ENCODE peak calls at places on chromosomes 11 and 22, in four cellular contexts. J, R, X and P are unnamed samples.

GRCh38 chr11:18312012-18312411 is 9.9 kb downstream of the HPS5 start:
- DNase-seq in J (no peak), R (no peak), X (no peak), P (no peak)

GRCh38 chr22:44522526-44523170 is 24.6 kb upstream of the RTL6 start:
- DNase-seq in X (no peak), R (no peak), J (no peak), P (no peak)

GRCh38 chr11:10651579-10652361 is 41.8 kb downstream of the IRAG1 start:
- DNase-seq in R (no peak), J (no peak), X (no peak), P (no peak)

GRCh38 chr22:20428496-20429253 is 8.9 kb downstream of the SCARF2 start:
- DNase-seq in X (no peak), J (no peak), R (no peak), P (no peak)

GRCh38 chr22:46622081-46622521 is 1.9 kb downstream of the GRAMD4 start:
- DNase-seq in J (no peak), X (no peak), R (no peak), P (peak)

GRCh38 chr11:3202759-3203158 is 15.9 kb downstream of the MRGPRG start:
- DNase-seq in R (no peak), J (no peak), X (no peak), P (no peak)

GRCh38 chr11:57787920-57788716 is 26.5 kb downstream of the CTNND1 start:
- DNase-seq in J (peak), R (peak), X (no peak), P (peak)

GRCh38 chr11:116638463-116638862 is 134.3 kb downstream of the BUD13 start:
- DNase-seq in J (no peak), X (no peak), R (no peak), P (no peak)

GRCh38 chr11:102647430-102647829 is 22.3 kb upstream of the MMP20 start:
- DNase-seq in J (no peak), R (no peak), X (no peak), P (no peak)

GRCh38 chr22:23700706-23701105 is 9.9 kb downstream of the RGL4 start:
- DNase-seq in J (no peak), R (no peak), X (no peak), P (no peak)
- TF ChIP-seq POLR2AphosphoS5 in J (no peak), R (no peak), X (no peak), P (no peak)

GRCh38 chr11:19714093-19714386 is 1.4 kb downstream of the NAV2 start:
- DNase-seq in X (no peak), J (no peak), R (no peak), P (no peak)
- TF ChIP-seq SPI1 in X (no peak), J (no peak), R (no peak), P (no peak)

DNA sequence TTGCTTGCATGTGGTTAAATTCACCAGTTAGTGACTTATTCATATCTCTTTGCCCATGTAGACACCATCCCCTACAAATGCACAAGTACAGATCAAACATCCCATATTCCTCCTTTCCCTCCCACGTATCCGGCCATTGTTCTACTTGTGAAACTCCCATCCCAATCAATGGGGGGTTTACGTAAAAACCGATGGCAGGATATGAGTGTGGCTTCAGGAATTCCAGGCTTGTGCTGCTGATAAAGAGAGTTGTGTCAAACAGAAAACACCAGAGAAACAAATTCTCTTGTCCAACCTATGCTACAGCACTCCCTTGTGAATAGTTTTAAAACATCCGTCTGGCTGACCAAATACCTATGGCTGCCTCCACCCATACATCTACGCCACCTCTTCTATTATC is 15.5 kb downstream of the FLI1 start:
- DNase-seq in X (no peak), J (no peak), R (no peak), P (no peak)
- TF ChIP-seq POLR2AphosphoS5 in X (no peak), J (no peak), R (no peak), P (no peak)

GRCh38 chr22:23225724-23226496 is 45.6 kb downstream of the BCR start:
- DNase-seq in X (peak), R (no peak), J (no peak), P (no peak)
- TF ChIP-seq SPI1 in X (no peak), R (no peak), J (no peak), P (no peak)